ENCODE peak calls at places on chromosomes 2 and 18, in eight cellular contexts. K is activated T-helper 9 cell treated with anti-CD3 and anti-CD28 coated beads, Interleukin-2, amount 50 U/mL, for 16 hours; F is MV-4-11; Y is amniotic epithelial cell; U is neural crest cell; W is HuH-7; C is mesothelial cell of epicardium; Q is stimulated activated CD8-positive, alpha-beta memory T cell treated with anti-CD3 and anti-CD28 coated beads, Interleukin-15, amount 100 ng/mL, for 24 hours. D is an unnamed sample.

GRCh38 chr18:65749881-65750280 is 931 bp upstream of the CDH7 start:
- DNase-seq in K (no peak), F (no peak), Y (no peak), U (no peak), W (no peak), C (no peak), Q (no peak), D (no peak)

GRCh38 chr2:44952143-44952805 is 10.8 kb downstream of the SIX3 start:
- DNase-seq in K (no peak), F (peak), Y (peak), U (peak), W (peak), C (no peak), Q (no peak), D (no peak)

GRCh38 chr2:151180123-151180522 is 81.5 kb downstream of the RBM43 start:
- DNase-seq in K (no peak), F (no peak), Y (no peak), U (no peak), W (no peak), C (no peak), Q (no peak), D (no peak)

GRCh38 chr2:98459776-98460175 is 15.1 kb downstream of the INPP4A start:
- DNase-seq in K (no peak), F (peak), Y (no peak), U (no peak), W (no peak), C (no peak), Q (no peak), D (no peak)

GRCh38 chr2:234081970-234082822 is 31.7 kb downstream of the SPP2 start:
- DNase-seq in K (no peak), F (no peak), Y (no peak), U (no peak), W (no peak), C (no peak), Q (no peak), D (no peak)

GRCh38 chr18:35099911-35100310 is 58.7 kb downstream of the MAPRE2 start:
- DNase-seq in K (no peak), F (no peak), Y (no peak), U (no peak), W (no peak), C (no peak), Q (no peak), D (no peak)

GRCh38 chr2:30481323-30481800 is 34.3 kb downstream of the LCLAT1 start:
- DNase-seq in K (no peak), F (peak), Y (no peak), U (no peak), W (no peak), C (no peak), Q (no peak), D (peak)

GRCh38 chr2:85169581-85169980 is 36.4 kb downstream of the TCF7L1 start:
- DNase-seq in K (no peak), F (no peak), Y (no peak), U (no peak), W (no peak), C (no peak), Q (no peak), D (no peak)

GRCh38 chr2:203869610-203870042 is 2.1 kb downstream of the CTLA4 start:
- DNase-seq in K (no peak), F (no peak), Y (no peak), U (no peak), W (no peak), C (no peak), Q (no peak), D (no peak)

GRCh38 chr2:127091886-127092285 is 15.1 kb downstream of the BIN1 start:
- DNase-seq in K (no peak), F (no peak), Y (no peak), U (no peak), W (no peak), C (no peak), Q (no peak), D (no peak)

GRCh38 chr2:225779829-225780228 is 380.3 kb downstream of the NYAP2 start:
- DNase-seq in K (no peak), F (no peak), Y (no peak), U (no peak), W (no peak), C (no peak), Q (no peak), D (no peak)

GRCh38 chr2:106020821-106021316 is 173.2 kb downstream of the UXS1 start:
- DNase-seq in K (no peak), F (no peak), Y (peak), U (no peak), W (no peak), C (no peak), Q (no peak), D (no peak)

GRCh38 chr2:47043891-47044239 is 111.2 kb downstream of the STPG4 start:
- DNase-seq in K (no peak), F (no peak), Y (no peak), U (no peak), W (no peak), C (no peak), Q (no peak), D (no peak)

GRCh38 chr2:68936462-68936861 is 16.2 kb downstream of the GKN2 start:
- DNase-seq in K (no peak), F (no peak), Y (peak), U (no peak), W (no peak), C (no peak), Q (no peak), D (no peak)

GRCh38 chr18:58638446-58638845 is 9.6 kb upstream of the ALPK2 start:
- DNase-seq in K (no peak), F (peak), Y (peak), U (no peak), W (no peak), C (no peak), Q (no peak), D (peak)

GRCh38 chr2:75464348-75464946 is 96.3 kb downstream of the EVA1A start:
- DNase-seq in K (no peak), F (no peak), Y (peak), U (no peak), W (no peak), C (no peak), Q (no peak), D (peak)

GRCh38 chr18:73681398-73681797 is 466.2 kb downstream of the FBXO15 start:
- DNase-seq in K (no peak), F (no peak), Y (no peak), U (no peak), W (no peak), C (no peak), Q (no peak), D (no peak)

GRCh38 chr2:101149241-101150192 is 1.7 kb downstream of the TBC1D8 start:
- DNase-seq in K (no peak), F (peak), Y (no peak), U (no peak), W (no peak), C (no peak), Q (no peak), D (peak)

GRCh38 chr18:74249181-74249968 is 42.4 kb downstream of the CYB5A start:
- DNase-seq in K (no peak), F (peak), Y (peak), U (no peak), W (peak), C (no peak), Q (no peak), D (no peak)

GRCh38 chr2:232523682-232524597 is 2.0 kb upstream of the CHRND start:
- DNase-seq in K (no peak), F (peak), Y (peak), U (peak), W (peak), C (no peak), Q (no peak), D (peak)

GRCh38 chr2:46298522-46299351 is 1.5 kb downstream of the EPAS1 start:
- DNase-seq in K (peak), F (peak), Y (peak), U (peak), W (peak), C (no peak), Q (no peak), D (peak)

GRCh38 chr2:79369127-79369526 is 143.7 kb upstream of the CTNNA2 start:
- DNase-seq in K (no peak), F (no peak), Y (no peak), U (no peak), W (no peak), C (no peak), Q (no peak), D (no peak)

GRCh38 chr2:177984739-177985138 is 87.8 kb downstream of the PDE11A start:
- DNase-seq in K (no peak), F (no peak), Y (peak), U (no peak), W (no peak), C (no peak), Q (no peak), D (no peak)

GRCh38 chr2:58182527-58182926 is 58.6 kb downstream of the FANCL start:
- DNase-seq in K (no peak), F (no peak), Y (peak), U (no peak), W (no peak), C (no peak), Q (no peak), D (no peak)

GRCh38 chr2:203909192-203909945 is 27.2 kb upstream of the ICOS start:
- DNase-seq in K (no peak), F (peak), Y (peak), U (peak), W (peak), C (no peak), Q (no peak), D (peak)

GRCh38 chr2:84302513-84303412 is 156.3 kb downstream of the SUCLG1 start:
- DNase-seq in K (no peak), F (no peak), Y (peak), U (peak), W (peak), C (no peak), Q (no peak), D (peak)

GRCh38 chr2:100391735-100392515 is 25.5 kb downstream of the CHST10 start:
- DNase-seq in K (no peak), F (no peak), Y (no peak), U (no peak), W (no peak), C (no peak), Q (no peak), D (no peak)

GRCh38 chr2:85577386-85578242 is at the start of gene VAMP8:
- DNase-seq in K (peak), F (peak), Y (peak), U (no peak), W (no peak), C (no peak), Q (no peak), D (peak)

GRCh38 chr2:168884990-168885389 is 5.2 kb downstream of the SPC25 start:
- DNase-seq in K (no peak), F (no peak), Y (peak), U (no peak), W (no peak), C (no peak), Q (no peak), D (no peak)

GRCh38 chr18:26909599-26910290 is 44.2 kb upstream of the AQP4 start:
- DNase-seq in K (no peak), F (no peak), Y (no peak), U (no peak), W (no peak), C (no peak), Q (no peak), D (no peak)

GRCh38 chr2:158120102-158120501 is 18.4 kb downstream of the UPP2 start:
- DNase-seq in K (no peak), F (no peak), Y (no peak), U (no peak), W (no peak), C (no peak), Q (no peak), D (no peak)

GRCh38 chr2:96832751-96833507 is 10.9 kb downstream of the ANKRD23 start:
- DNase-seq in K (no peak), F (no peak), Y (peak), U (peak), W (peak), C (peak), Q (no peak), D (no peak)

GRCh38 chr2:26438526-26438925 is 36.8 kb downstream of the DRC1 start:
- DNase-seq in K (no peak), F (no peak), Y (peak), U (no peak), W (no peak), C (no peak), Q (no peak), D (no peak)

GRCh38 chr18:46407471-46408166 is 249.4 kb downstream of the LOXHD1 start:
- DNase-seq in K (no peak), F (peak), Y (peak), U (no peak), W (no peak), C (no peak), Q (no peak), D (no peak)

GRCh38 chr2:28074127-28074526 is 183.6 kb downstream of the BABAM2 start:
- DNase-seq in K (no peak), F (no peak), Y (no peak), U (no peak), W (no peak), C (no peak), Q (no peak), D (no peak)